ENCODE peak calls at places on chromosomes 3 and 15, in nine cellular contexts. H is HL-60, P is breast epithelium, N is HCT116, C is SK-N-SH, F is sigmoid colon, U is stomach, G is suprapubic skin, O is transverse colon. A is an unnamed sample.

GRCh38 chr3:99678023-99678422 is 39.6 kb downstream of the COL8A1 start:
- DNase-seq in H (no peak), P (peak), N (no peak), C (no peak), F (peak), U (no peak), G (no peak), O (no peak), A (no peak)

GRCh38 chr15:83734487-83734886 is 80.6 kb downstream of the ADAMTSL3 start:
- DNase-seq in H (no peak), P (no peak), N (peak), C (no peak), F (no peak), U (no peak), G (no peak), O (no peak), A (no peak)

GRCh38 chr3:55163421-55163820 is 235.6 kb upstream of the LRTM1 start:
- DNase-seq in H (no peak), P (no peak), N (no peak), C (no peak), F (no peak), U (no peak), G (no peak), O (no peak), A (no peak)

GRCh38 chr15:81315452-81316203 is 8.3 kb downstream of the STARD5 start:
- DNase-seq in H (no peak), P (no peak), N (no peak), C (no peak), F (no peak), U (no peak), G (no peak), O (no peak), A (peak)

GRCh38 chr3:161420746-161421145 is 49.4 kb upstream of the SPTSSB start:
- DNase-seq in H (no peak), P (no peak), N (no peak), C (no peak), F (no peak), U (peak), G (no peak), O (no peak), A (no peak)

GRCh38 chr3:105807701-105808100 is 61.1 kb downstream of the CBLB start:
- DNase-seq in H (no peak), P (no peak), N (no peak), C (no peak), F (no peak), U (no peak), G (no peak), O (no peak), A (no peak)

GRCh38 chr3:72086051-72086711 is 301.2 kb upstream of the PROK2 start:
- DNase-seq in H (peak), P (no peak), N (no peak), C (no peak), F (no peak), U (no peak), G (no peak), O (no peak), A (no peak)

GRCh38 chr15:58306591-58307312 is 125.0 kb upstream of the LIPC start:
- DNase-seq in H (no peak), P (no peak), N (no peak), C (peak), F (no peak), U (no peak), G (no peak), O (no peak), A (no peak)

GRCh38 chr15:79853492-79854328 is 43.1 kb downstream of the MTHFS start:
- DNase-seq in H (peak), P (no peak), N (peak), C (peak), F (peak), U (peak), G (no peak), O (peak), A (peak)

GRCh38 chr3:9149566-9149965 is 99.9 kb downstream of the SRGAP3 start:
- DNase-seq in H (no peak), P (no peak), N (no peak), C (no peak), F (no peak), U (peak), G (no peak), O (no peak), A (no peak)
- TF ChIP-seq POLR2AphosphoS5 in H (no peak), P (no peak), N (no peak), C (no peak), F (no peak), U (peak), G (no peak), O (no peak), A (no peak)

GRCh38 chr3:47586746-47587145 is 8.1 kb upstream of the CSPG5 start:
- DNase-seq in H (no peak), P (no peak), N (no peak), C (no peak), F (no peak), U (no peak), G (no peak), O (no peak), A (no peak)

GRCh38 chr3:47581835-47582234 is 3.2 kb upstream of the CSPG5 start:
- DNase-seq in H (no peak), P (no peak), N (no peak), C (no peak), F (no peak), U (no peak), G (no peak), O (no peak), A (no peak)

GRCh38 chr3:47579875-47580274 is 1.2 kb upstream of the CSPG5 start:
- DNase-seq in H (no peak), P (no peak), N (no peak), C (no peak), F (no peak), U (no peak), G (no peak), O (no peak), A (no peak)

GRCh38 chr3:47581422-47581821 is 2.8 kb upstream of the CSPG5 start:
- DNase-seq in H (no peak), P (no peak), N (no peak), C (no peak), F (no peak), U (no peak), G (no peak), O (no peak), A (no peak)

DNA sequence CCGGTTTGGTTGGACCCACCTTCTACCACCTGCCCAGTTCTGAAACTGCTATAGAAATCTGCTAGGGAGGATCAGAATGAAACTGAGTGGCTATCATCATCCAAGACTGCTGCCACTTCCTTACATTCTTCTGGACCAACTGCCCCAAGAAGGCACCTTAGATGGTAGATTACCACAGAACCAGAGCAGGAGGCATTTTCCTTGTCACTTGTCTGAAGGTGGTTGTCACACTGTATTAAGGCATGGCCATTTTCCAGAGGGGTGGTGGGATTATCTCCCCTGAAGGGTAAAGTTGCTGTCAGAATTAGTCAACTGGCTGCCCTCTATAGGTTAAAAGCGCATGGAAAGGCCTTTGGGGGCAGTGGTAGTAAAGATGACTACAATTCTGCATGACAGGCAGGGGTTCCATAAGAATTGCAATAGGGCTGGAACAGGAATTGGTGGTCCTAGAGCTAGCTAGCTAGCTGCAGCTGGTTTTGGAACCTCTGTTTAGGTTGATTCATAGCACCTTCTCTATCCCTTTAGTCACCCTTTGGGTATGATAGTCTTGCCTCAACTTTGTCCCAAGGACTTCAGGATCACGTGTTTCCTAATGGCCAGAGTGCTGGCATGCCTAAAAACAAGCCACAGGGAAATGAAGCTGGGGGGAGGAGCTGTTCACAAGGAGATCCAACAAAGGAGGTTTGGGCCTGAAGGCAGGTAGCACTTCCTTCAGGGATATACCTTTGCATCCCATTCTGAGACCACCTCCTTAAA is 4.8 kb upstream of the CSPG5 start:
- DNase-seq in H (no peak), P (no peak), N (no peak), C (no peak), F (no peak), U (no peak), G (no peak), O (no peak), A (no peak)
- TF ChIP-seq POLR2AphosphoS5 in H (peak), P (no peak), N (no peak), C (no peak), F (no peak), U (no peak), G (no peak), O (no peak), A (no peak)

GRCh38 chr3:3179407-3180094 is at the start of gene CRBN:
- DNase-seq in H (peak), P (peak), N (peak), C (peak), F (peak), U (peak), G (peak), O (peak), A (peak)
- TF ChIP-seq POLR2AphosphoS5 in H (peak), P (peak), N (peak), C (peak), F (peak), U (peak), G (peak), O (peak), A (peak)

DNA sequence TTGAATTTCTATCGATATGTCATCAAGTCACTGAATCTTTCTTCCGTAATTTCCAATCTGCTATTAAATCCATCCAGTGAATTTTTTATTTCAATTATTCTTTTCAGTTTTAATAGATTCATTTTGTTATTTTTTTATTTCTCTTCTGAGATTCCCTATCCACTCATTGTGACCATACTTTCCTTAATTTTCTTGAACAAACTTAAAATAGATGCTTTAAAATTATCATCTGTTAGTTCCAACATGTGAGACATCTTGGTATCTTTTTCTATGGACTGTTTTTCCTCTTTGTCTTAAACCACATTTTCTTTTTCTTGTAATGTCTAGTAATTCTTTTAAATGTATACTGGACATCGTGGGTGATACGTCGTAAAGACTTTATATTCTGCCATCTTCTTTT is 236.6 kb upstream of the TLE3 start:
- DNase-seq in H (no peak), P (no peak), N (no peak), C (no peak), F (no peak), U (no peak), G (no peak), O (no peak), A (no peak)
- TF ChIP-seq POLR2AphosphoS5 in H (no peak), P (no peak), N (no peak), C (no peak), F (no peak), U (no peak), G (no peak), O (no peak), A (no peak)

A was measured in spleen.